ENCODE peak calls at places on chromosomes 16 and 17, in ten cellular contexts. Z, N, O, H, J, F, Y, G, X and L are unnamed samples.

GRCh38 chr17:2050871-2051387 is 4.0 kb upstream of the HIC1 start:
- DNase-seq in X (no peak), F (peak), H (peak), J (no peak), O (no peak), Z (no peak), N (no peak), G (no peak), Y (no peak), L (no peak)

GRCh38 chr17:6995500-6996255 is at the start of gene ALOX12:
- DNase-seq in X (no peak), F (peak), N (no peak), O (no peak), Y (no peak), Z (no peak), H (no peak), J (no peak), G (no peak), L (no peak)

GRCh38 chr16:74627506-74628220 is 20.7 kb upstream of the GLG1 start:
- DNase-seq in X (no peak), Y (no peak), H (no peak), J (no peak), O (no peak), N (no peak), F (no peak), G (no peak), Z (no peak), L (no peak)

GRCh38 chr17:41360291-41360995 is 9.2 kb downstream of the KRT33B start:
- DNase-seq in O (no peak), G (no peak), J (no peak), H (no peak), Y (no peak), F (no peak), Z (no peak), X (no peak), N (no peak), L (no peak)

GRCh38 chr17:76491271-76492184 is 9.7 kb downstream of the RHBDF2 start:
- DNase-seq in N (no peak), O (no peak), G (no peak), H (no peak), J (no peak), Z (peak), X (no peak), F (no peak), Y (no peak), L (no peak)

GRCh38 chr17:82228842-82229685 is at the start of gene SLC16A3:
- DNase-seq in Y (peak), X (peak), J (peak), Z (peak), N (no peak), H (no peak), G (no peak), F (peak), O (peak), L (peak)

GRCh38 chr17:42780816-42781638 is 617 bp downstream of the WNK4 start:
- DNase-seq in X (no peak), F (no peak), Z (no peak), O (no peak), N (no peak), H (no peak), G (no peak), Y (no peak), J (no peak), L (no peak)

GRCh38 chr16:3171855-3172593 is 16.0 kb upstream of the OR1F1 start:
- DNase-seq in Z (no peak), J (no peak), N (no peak), O (peak), G (no peak), X (no peak), Y (peak), F (no peak), H (peak), L (no peak)

GRCh38 chr16:86660623-86661022 is 82.3 kb downstream of the FOXL1 start:
- DNase-seq in G (no peak), Z (no peak), O (no peak), X (no peak), J (no peak), N (no peak), H (no peak), F (no peak), Y (no peak), L (no peak)

GRCh38 chr17:82838386-82839063 is 1.3 kb downstream of the ZNF750 start:
- DNase-seq in J (no peak), Y (no peak), H (peak), G (no peak), X (no peak), O (peak), Z (no peak), N (no peak), F (peak), L (no peak)

GRCh38 chr17:31663576-31663975 is 195.5 kb downstream of the COPRS start:
- DNase-seq in G (no peak), N (no peak), H (no peak), X (no peak), O (no peak), Y (no peak), F (no peak), Z (no peak), J (no peak), L (no peak)

GRCh38 chr17:17468217-17469010 is 8.4 kb upstream of the MED9 start:
- DNase-seq in N (no peak), F (no peak), G (no peak), H (no peak), Z (no peak), J (no peak), Y (no peak), X (no peak), O (no peak), L (no peak)

GRCh38 chr16:70162041-70162451 is 11.5 kb upstream of the CLEC18C start:
- DNase-seq in F (peak), Y (no peak), H (peak), J (no peak), N (peak), G (no peak), O (peak), X (no peak), Z (no peak), L (no peak)

GRCh38 chr17:57853695-57854094 is 3.9 kb upstream of the MRPS23 start:
- DNase-seq in H (no peak), X (no peak), F (peak), J (peak), Y (no peak), Z (no peak), O (peak), G (no peak), N (no peak), L (no peak)

GRCh38 chr16:17271687-17272086 is 199.1 kb downstream of the XYLT1 start:
- DNase-seq in H (no peak), J (no peak), O (no peak), X (no peak), F (peak), Z (no peak), G (peak), N (peak), Y (no peak), L (no peak)

GRCh38 chr17:50642722-50643656 is 8.3 kb downstream of the ABCC3 start:
- DNase-seq in O (no peak), G (no peak), H (no peak), N (no peak), F (no peak), J (no peak), Z (no peak), X (no peak), Y (no peak), L (no peak)

GRCh38 chr17:81419886-81420768 is 24.9 kb downstream of the BAHCC1 start:
- DNase-seq in H (no peak), J (peak), G (no peak), Y (no peak), Z (no peak), N (no peak), O (peak), X (no peak), F (no peak), L (no peak)

GRCh38 chr16:23962001-23962400 is 126.2 kb downstream of the PRKCB start:
- DNase-seq in O (no peak), X (no peak), G (no peak), Y (no peak), J (no peak), N (no peak), H (no peak), F (no peak), Z (no peak), L (no peak)

GRCh38 chr16:87271256-87271655 is 45.9 kb downstream of the C16orf95 start:
- DNase-seq in F (no peak), N (no peak), O (no peak), J (no peak), X (no peak), Z (no peak), G (no peak), Y (no peak), H (no peak), L (no peak)

GRCh38 chr17:1582374-1582773 is 19.8 kb upstream of the PITPNA start:
- DNase-seq in N (no peak), X (no peak), J (no peak), Y (no peak), Z (no peak), O (no peak), F (no peak), G (no peak), H (no peak), L (no peak)

GRCh38 chr16:22189473-22190168 is 16.5 kb upstream of the EEF2K start:
- DNase-seq in X (peak), J (peak), F (peak), N (no peak), Y (peak), Z (peak), H (no peak), G (no peak), O (peak), L (no peak)

GRCh38 chr16:11679250-11679649 is 11.0 kb downstream of the SNN start:
- DNase-seq in N (no peak), J (no peak), Y (peak), H (no peak), F (no peak), G (no peak), X (no peak), O (no peak), Z (no peak), L (no peak)

GRCh38 chr16:74601131-74601871 is 5.6 kb downstream of the GLG1 start:
- DNase-seq in H (no peak), O (no peak), N (no peak), Z (no peak), Y (no peak), X (peak), J (no peak), G (no peak), F (no peak), L (no peak)

GRCh38 chr17:74744714-74745547 is 3.5 kb upstream of the NHERF1 start:
- DNase-seq in N (peak), H (peak), O (peak), Z (peak), F (peak), G (peak), X (peak), Y (peak), J (peak), L (peak)